ENCODE peak calls at places on chromosomes 7 and 10, in eight cellular contexts. Y is sigmoid colon; G is fibroblast of lung; Z is A549; C is endodermal cell; K is lower leg skin; L is neural progenitor cell; B is CD8-positive, alpha-beta T cell. V is an unnamed sample.

GRCh38 chr10:34954142-34954541 is 136.0 kb downstream of the CUL2 start:
- DNase-seq in K (peak), L (no peak), Z (no peak), Y (no peak), B (no peak), C (peak), G (no peak), V (no peak)

GRCh38 chr7:106346678-106347217 is 62.0 kb upstream of the NAMPT start:
- DNase-seq in G (peak), C (no peak), L (no peak), Z (peak), K (peak), B (peak), Y (no peak), V (no peak)

GRCh38 chr10:63388421-63389031 is 77.3 kb downstream of the JMJD1C start:
- DNase-seq in Z (no peak), Y (no peak), K (no peak), L (no peak), B (no peak), C (no peak), G (no peak), V (no peak)

GRCh38 chr7:114922652-114923402 is 933 bp downstream of the MDFIC start:
- DNase-seq in Z (peak), L (peak), C (peak), B (peak), G (peak), K (peak), Y (peak), V (peak)

GRCh38 chr10:35735412-35735811 is 93.3 kb upstream of the FZD8 start:
- DNase-seq in G (no peak), Y (no peak), Z (no peak), L (no peak), K (no peak), B (no peak), C (no peak), V (no peak)

GRCh38 chr7:115748123-115748738 is 282.3 kb downstream of the TFEC start:
- DNase-seq in K (no peak), Y (no peak), L (peak), G (peak), C (no peak), Z (no peak), B (no peak), V (no peak)

GRCh38 chr7:24637021-24637420 is 63.8 kb downstream of the PALS2 start:
- DNase-seq in B (no peak), K (no peak), Y (no peak), L (no peak), G (no peak), Z (no peak), C (no peak), V (no peak)

GRCh38 chr7:6106140-6106904 is 75.1 kb downstream of the ANKRD61 start:
- DNase-seq in C (no peak), G (peak), Y (peak), B (peak), L (peak), K (no peak), Z (no peak), V (no peak)

GRCh38 chr10:84429926-84430520 is 101.6 kb downstream of the CCSER2 start:
- DNase-seq in Z (peak), L (peak), G (peak), B (peak), Y (no peak), C (peak), K (peak), V (peak)
- TF ChIP-seq CTCF in Z (peak), L (peak), G (peak), B (peak), Y (peak), C (peak), K (no peak), V (peak)

GRCh38 chr7:45982912-45983719 is 62.0 kb upstream of the IGFBP3 start:
- DNase-seq in K (no peak), B (no peak), C (peak), Z (no peak), L (no peak), Y (no peak), G (no peak), V (no peak)

GRCh38 chr7:45983720-45984032 is 62.6 kb upstream of the IGFBP3 start:
- DNase-seq in Z (no peak), L (no peak), G (no peak), Y (no peak), B (no peak), C (no peak), K (no peak), V (no peak)

GRCh38 chr7:45980181-45980905 is 59.3 kb upstream of the IGFBP3 start:
- DNase-seq in K (no peak), Z (no peak), G (peak), L (no peak), Y (no peak), B (no peak), C (peak), V (no peak)

GRCh38 chr7:45980973-45981372 is 59.9 kb upstream of the IGFBP3 start:
- DNase-seq in G (no peak), K (no peak), L (no peak), Y (no peak), B (no peak), Z (no peak), C (peak), V (no peak)

DNA sequence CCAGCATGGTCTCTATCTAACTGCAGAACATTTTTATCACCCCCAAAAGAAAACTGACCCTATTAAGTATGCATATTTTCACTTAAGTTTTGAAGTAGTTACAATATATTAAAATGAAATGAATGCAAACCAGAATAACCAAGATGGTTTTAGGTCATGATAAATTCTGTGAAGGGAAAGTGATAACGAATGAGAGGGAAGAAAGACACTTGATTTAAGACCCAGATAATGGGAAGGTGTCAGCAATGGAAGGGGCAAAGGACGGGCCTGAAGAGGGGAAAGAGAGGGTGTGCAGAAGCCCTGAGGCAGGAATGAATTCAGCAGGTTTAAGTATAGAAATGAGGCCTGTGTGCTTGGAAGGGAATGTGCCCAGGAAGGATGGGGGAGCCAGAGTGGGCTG is 61.1 kb upstream of the IGFBP3 start:
- DNase-seq in G (no peak), L (no peak), Y (no peak), Z (no peak), K (no peak), B (no peak), C (peak), V (no peak)
- TF ChIP-seq CTCF in G (no peak), L (no peak), Y (no peak), Z (no peak), K (no peak), B (no peak), C (no peak), V (no peak)

DNA sequence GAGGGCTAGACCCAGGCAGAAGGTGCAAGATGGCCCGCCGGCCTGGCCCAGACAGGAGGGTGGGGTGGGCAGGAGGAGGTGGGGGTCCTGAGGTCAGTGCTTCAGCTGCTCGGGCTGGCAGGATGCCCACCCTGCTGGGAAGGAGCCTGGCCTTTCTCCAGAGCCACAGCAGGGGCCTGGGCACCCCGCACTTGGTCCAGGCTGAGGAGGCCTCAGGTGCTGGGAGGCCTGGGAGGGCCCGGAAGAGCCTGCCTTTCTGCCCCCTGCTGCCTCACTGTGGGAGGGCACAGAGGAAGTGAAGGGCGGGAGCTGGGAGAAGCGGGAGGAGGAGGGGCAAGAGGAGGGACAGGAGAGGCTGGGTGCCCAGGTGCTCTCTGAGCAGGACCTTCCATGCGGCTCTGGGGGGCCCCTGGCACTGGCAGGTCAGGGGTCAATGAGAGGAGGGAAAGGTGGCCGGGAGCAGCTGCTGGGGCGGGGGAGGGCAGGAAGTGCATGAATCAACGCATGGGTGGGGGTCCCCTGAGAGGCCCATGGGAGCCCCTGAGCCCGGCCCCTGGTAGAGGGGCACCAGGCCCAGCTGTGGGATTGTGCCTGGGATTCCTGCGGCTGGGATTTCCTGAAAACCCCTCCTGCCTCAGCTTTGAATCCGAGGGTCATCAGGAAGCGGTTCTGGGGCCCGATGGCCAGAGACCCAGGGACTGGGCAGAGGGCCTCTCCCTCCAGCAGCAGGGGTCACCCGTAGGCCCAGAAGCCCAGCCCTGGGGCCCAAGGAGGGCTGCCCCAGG is 49.9 kb downstream of the PWWP2B start:
- DNase-seq in L (no peak), Y (no peak), G (peak), B (peak), Z (peak), K (no peak), C (peak), V (no peak)
- TF ChIP-seq CTCF in L (no peak), Y (peak), G (peak), B (peak), Z (peak), K (no peak), C (peak), V (no peak)

GRCh38 chr7:112079671-112080070 is 126.5 kb downstream of the DOCK4 start:
- DNase-seq in Y (no peak), G (peak), L (no peak), Z (no peak), K (no peak), B (no peak), C (no peak), V (no peak)
- TF ChIP-seq CTCF in Y (no peak), G (no peak), L (no peak), Z (no peak), K (no peak), B (no peak), C (peak), V (no peak)

GRCh38 chr10:124534231-124534798 is 72.7 kb downstream of the LHPP start:
- DNase-seq in L (peak), C (peak), Z (no peak), K (no peak), B (no peak), G (peak), Y (peak), V (peak)
- TF ChIP-seq CTCF in L (peak), C (peak), Z (no peak), K (no peak), B (no peak), G (no peak), Y (peak), V (no peak)

GRCh38 chr7:135558337-135558767 is 635 bp downstream of the NUP205 start:
- DNase-seq in G (peak), C (peak), L (peak), Y (no peak), K (peak), Z (peak), B (peak), V (peak)
- TF ChIP-seq CTCF in G (peak), C (peak), L (peak), Y (peak), K (no peak), Z (peak), B (peak), V (peak)

DNA sequence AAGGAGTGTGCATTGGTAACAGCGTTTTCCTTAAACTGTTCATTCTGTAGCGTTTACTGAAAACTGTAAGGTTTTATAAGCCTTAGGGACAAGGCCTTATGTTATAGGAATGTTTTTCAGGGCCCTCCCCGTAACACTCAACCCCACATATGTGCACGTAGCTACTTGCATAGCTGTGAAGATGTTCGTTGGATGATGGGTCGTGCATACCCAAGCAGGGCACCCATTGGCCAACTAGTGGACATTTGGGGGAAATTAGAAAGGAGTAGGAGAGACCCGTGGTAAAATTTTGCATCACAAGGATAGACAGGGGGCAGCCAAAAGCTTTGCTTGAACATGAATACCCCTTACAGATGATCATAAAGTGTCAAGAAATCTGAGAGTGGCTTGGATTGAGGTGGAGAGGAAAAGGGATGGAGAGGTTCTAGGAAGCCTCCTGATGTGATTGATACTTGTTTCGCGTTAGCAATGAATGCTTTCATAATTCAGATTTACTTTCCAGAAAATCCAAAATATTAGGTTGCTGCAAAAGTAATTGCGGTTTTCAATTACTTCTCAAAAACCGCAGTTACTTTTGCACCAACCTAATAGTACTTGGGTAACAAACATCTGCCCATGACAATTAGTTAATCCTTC is 878 bp downstream of the SEC61A2 start:
- DNase-seq in K (no peak), C (peak), L (peak), B (peak), G (peak), Z (peak), Y (no peak), V (peak)
- TF ChIP-seq CTCF in K (no peak), C (peak), L (peak), B (no peak), G (peak), Z (peak), Y (peak), V (peak)

GRCh38 chr10:104638861-104639594 is 2.1 kb upstream of the SORCS3 start:
- DNase-seq in C (peak), Z (peak), B (no peak), Y (no peak), L (peak), K (no peak), G (no peak), V (peak)
- TF ChIP-seq CTCF in C (peak), Z (peak), B (no peak), Y (peak), L (peak), K (no peak), G (peak), V (peak)

V was measured in glutamatergic neuron.